ENCODE peak calls at places on chromosome 6, in six cellular contexts. One of them, this sample, is unnamed.

GRCh38 chr6:149335924-149336323 is 18.4 kb downstream of the TAB2 start:
- DNase-seq in A172: peak
- DNase-seq in EL: peak
- DNase-seq in effector CD4-positive, alpha-beta T cell: no peak
- DNase-seq in astrocyte of the cerebellum: no peak
- DNase-seq in activated CD4-positive, alpha-beta T cell treated with anti-CD3 and anti-CD28 coated beads for 24 hours: peak
- DNase-seq in this sample: no peak

GRCh38 chr6:122872311-122872710 is 83.3 kb downstream of the SMPDL3A start:
- DNase-seq in effector CD4-positive, alpha-beta T cell: no peak
- DNase-seq in activated CD4-positive, alpha-beta T cell treated with anti-CD3 and anti-CD28 coated beads for 24 hours: no peak
- DNase-seq in EL: no peak
- DNase-seq in A172: no peak
- DNase-seq in astrocyte of the cerebellum: no peak
- DNase-seq in this sample: no peak

GRCh38 chr6:94623586-94623985 is 953.7 kb upstream of the MANEA start:
- DNase-seq in activated CD4-positive, alpha-beta T cell treated with anti-CD3 and anti-CD28 coated beads for 24 hours: no peak
- DNase-seq in astrocyte of the cerebellum: no peak
- DNase-seq in effector CD4-positive, alpha-beta T cell: no peak
- DNase-seq in A172: no peak
- DNase-seq in EL: no peak
- DNase-seq in this sample: no peak

GRCh38 chr6:48101277-48101676 is 9.7 kb downstream of the PTCHD4 start:
- DNase-seq in A172: peak
- DNase-seq in EL: peak
- DNase-seq in astrocyte of the cerebellum: no peak
- DNase-seq in activated CD4-positive, alpha-beta T cell treated with anti-CD3 and anti-CD28 coated beads for 24 hours: no peak
- DNase-seq in effector CD4-positive, alpha-beta T cell: no peak
- DNase-seq in this sample: no peak

GRCh38 chr6:107819976-107820551 is 4.0 kb downstream of the SCML4 start:
- DNase-seq in A172: peak
- DNase-seq in EL: peak
- DNase-seq in activated CD4-positive, alpha-beta T cell treated with anti-CD3 and anti-CD28 coated beads for 24 hours: no peak
- DNase-seq in astrocyte of the cerebellum: no peak
- DNase-seq in effector CD4-positive, alpha-beta T cell: peak
- DNase-seq in this sample: no peak

GRCh38 chr6:10951675-10952282 is 64.9 kb downstream of the SYCP2L start:
- DNase-seq in A172: peak
- DNase-seq in EL: peak
- DNase-seq in effector CD4-positive, alpha-beta T cell: no peak
- DNase-seq in astrocyte of the cerebellum: peak
- DNase-seq in activated CD4-positive, alpha-beta T cell treated with anti-CD3 and anti-CD28 coated beads for 24 hours: no peak
- DNase-seq in this sample: no peak

GRCh38 chr6:135451617-135452190 is 45.8 kb downstream of the AHI1 start:
- DNase-seq in astrocyte of the cerebellum: peak
- DNase-seq in A172: peak
- DNase-seq in effector CD4-positive, alpha-beta T cell: no peak
- DNase-seq in EL: peak
- DNase-seq in activated CD4-positive, alpha-beta T cell treated with anti-CD3 and anti-CD28 coated beads for 24 hours: no peak
- DNase-seq in this sample: no peak

GRCh38 chr6:14804444-14805210 is 441.2 kb upstream of the JARID2 start:
- DNase-seq in astrocyte of the cerebellum: peak
- DNase-seq in effector CD4-positive, alpha-beta T cell: no peak
- DNase-seq in EL: peak
- DNase-seq in A172: peak
- DNase-seq in activated CD4-positive, alpha-beta T cell treated with anti-CD3 and anti-CD28 coated beads for 24 hours: no peak
- DNase-seq in this sample: peak

GRCh38 chr6:82589509-82590206 is 226.0 kb downstream of the TPBG start:
- DNase-seq in A172: peak
- DNase-seq in activated CD4-positive, alpha-beta T cell treated with anti-CD3 and anti-CD28 coated beads for 24 hours: no peak
- DNase-seq in effector CD4-positive, alpha-beta T cell: no peak
- DNase-seq in astrocyte of the cerebellum: peak
- DNase-seq in EL: peak
- DNase-seq in this sample: no peak

GRCh38 chr6:146700078-146700686 is 101.4 kb downstream of the ADGB start:
- DNase-seq in astrocyte of the cerebellum: peak
- DNase-seq in EL: peak
- DNase-seq in effector CD4-positive, alpha-beta T cell: peak
- DNase-seq in A172: peak
- DNase-seq in activated CD4-positive, alpha-beta T cell treated with anti-CD3 and anti-CD28 coated beads for 24 hours: peak
- DNase-seq in this sample: peak

GRCh38 chr6:42104095-42104806 is 38.2 kb downstream of the C6orf132 start:
- DNase-seq in effector CD4-positive, alpha-beta T cell: peak
- DNase-seq in astrocyte of the cerebellum: no peak
- DNase-seq in activated CD4-positive, alpha-beta T cell treated with anti-CD3 and anti-CD28 coated beads for 24 hours: peak
- DNase-seq in EL: no peak
- DNase-seq in A172: no peak
- DNase-seq in this sample: peak

GRCh38 chr6:115667478-115667996 is 393.2 kb downstream of the FRK start:
- DNase-seq in A172: no peak
- DNase-seq in activated CD4-positive, alpha-beta T cell treated with anti-CD3 and anti-CD28 coated beads for 24 hours: no peak
- DNase-seq in EL: no peak
- DNase-seq in astrocyte of the cerebellum: no peak
- DNase-seq in effector CD4-positive, alpha-beta T cell: no peak
- DNase-seq in this sample: no peak

GRCh38 chr6:47343631-47344421 is 34.1 kb upstream of the TNFRSF21 start:
- DNase-seq in effector CD4-positive, alpha-beta T cell: no peak
- DNase-seq in A172: no peak
- DNase-seq in activated CD4-positive, alpha-beta T cell treated with anti-CD3 and anti-CD28 coated beads for 24 hours: no peak
- DNase-seq in astrocyte of the cerebellum: no peak
- DNase-seq in EL: no peak
- DNase-seq in this sample: peak

GRCh38 chr6:70266142-70266541 is 36.7 kb downstream of the COL9A1 start:
- DNase-seq in A172: no peak
- DNase-seq in astrocyte of the cerebellum: no peak
- DNase-seq in effector CD4-positive, alpha-beta T cell: no peak
- DNase-seq in EL: no peak
- DNase-seq in activated CD4-positive, alpha-beta T cell treated with anti-CD3 and anti-CD28 coated beads for 24 hours: no peak
- DNase-seq in this sample: no peak

GRCh38 chr6:33273924-33274902 is 2.3 kb downstream of the RPS18 start:
- DNase-seq in A172: no peak
- DNase-seq in astrocyte of the cerebellum: no peak
- DNase-seq in effector CD4-positive, alpha-beta T cell: no peak
- DNase-seq in activated CD4-positive, alpha-beta T cell treated with anti-CD3 and anti-CD28 coated beads for 24 hours: no peak
- DNase-seq in EL: no peak
- DNase-seq in this sample: no peak

GRCh38 chr6:51029576-51029975 is 210.9 kb downstream of the TFAP2B start:
- DNase-seq in astrocyte of the cerebellum: no peak
- DNase-seq in EL: no peak
- DNase-seq in activated CD4-positive, alpha-beta T cell treated with anti-CD3 and anti-CD28 coated beads for 24 hours: no peak
- DNase-seq in A172: no peak
- DNase-seq in effector CD4-positive, alpha-beta T cell: no peak
- DNase-seq in this sample: no peak

GRCh38 chr6:93794161-93794560 is 374.8 kb upstream of the EPHA7 start:
- DNase-seq in effector CD4-positive, alpha-beta T cell: no peak
- DNase-seq in activated CD4-positive, alpha-beta T cell treated with anti-CD3 and anti-CD28 coated beads for 24 hours: no peak
- DNase-seq in A172: no peak
- DNase-seq in EL: no peak
- DNase-seq in astrocyte of the cerebellum: no peak
- DNase-seq in this sample: no peak

GRCh38 chr6:166104107-166104506 is 63.5 kb downstream of the TBXT start:
- DNase-seq in EL: no peak
- DNase-seq in A172: no peak
- DNase-seq in effector CD4-positive, alpha-beta T cell: no peak
- DNase-seq in activated CD4-positive, alpha-beta T cell treated with anti-CD3 and anti-CD28 coated beads for 24 hours: no peak
- DNase-seq in astrocyte of the cerebellum: peak
- DNase-seq in this sample: no peak

GRCh38 chr6:139291813-139292619 is at the start of gene TXLNB:
- DNase-seq in effector CD4-positive, alpha-beta T cell: peak
- DNase-seq in astrocyte of the cerebellum: peak
- DNase-seq in A172: peak
- DNase-seq in activated CD4-positive, alpha-beta T cell treated with anti-CD3 and anti-CD28 coated beads for 24 hours: peak
- DNase-seq in EL: peak
- DNase-seq in this sample: peak

GRCh38 chr6:161393839-161394364 is 120.0 kb upstream of the AGPAT4 start:
- DNase-seq in A172: peak
- DNase-seq in activated CD4-positive, alpha-beta T cell treated with anti-CD3 and anti-CD28 coated beads for 24 hours: peak
- DNase-seq in EL: peak
- DNase-seq in effector CD4-positive, alpha-beta T cell: peak
- DNase-seq in astrocyte of the cerebellum: peak
- DNase-seq in this sample: no peak

GRCh38 chr6:16402501-16402900 is 164.1 kb downstream of the GMPR start:
- DNase-seq in effector CD4-positive, alpha-beta T cell: no peak
- DNase-seq in A172: no peak
- DNase-seq in astrocyte of the cerebellum: peak
- DNase-seq in activated CD4-positive, alpha-beta T cell treated with anti-CD3 and anti-CD28 coated beads for 24 hours: no peak
- DNase-seq in EL: peak
- DNase-seq in this sample: no peak

GRCh38 chr6:118281291-118281690 is 266.8 kb upstream of the PLN start:
- DNase-seq in A172: no peak
- DNase-seq in astrocyte of the cerebellum: no peak
- DNase-seq in activated CD4-positive, alpha-beta T cell treated with anti-CD3 and anti-CD28 coated beads for 24 hours: no peak
- DNase-seq in EL: no peak
- DNase-seq in effector CD4-positive, alpha-beta T cell: no peak
- DNase-seq in this sample: no peak

GRCh38 chr6:1317302-1317815 is 5.5 kb downstream of the FOXQ1 start:
- DNase-seq in astrocyte of the cerebellum: no peak
- DNase-seq in effector CD4-positive, alpha-beta T cell: no peak
- DNase-seq in activated CD4-positive, alpha-beta T cell treated with anti-CD3 and anti-CD28 coated beads for 24 hours: no peak
- DNase-seq in A172: no peak
- DNase-seq in EL: no peak
- DNase-seq in this sample: no peak

GRCh38 chr6:65546894-65547293 is 160.1 kb downstream of the EYS start:
- DNase-seq in effector CD4-positive, alpha-beta T cell: no peak
- DNase-seq in astrocyte of the cerebellum: no peak
- DNase-seq in EL: no peak
- DNase-seq in A172: no peak
- DNase-seq in activated CD4-positive, alpha-beta T cell treated with anti-CD3 and anti-CD28 coated beads for 24 hours: no peak
- DNase-seq in this sample: no peak

GRCh38 chr6:42315991-42316378 is 98.3 kb upstream of the MRPS10 start:
- DNase-seq in astrocyte of the cerebellum: peak
- DNase-seq in EL: peak
- DNase-seq in activated CD4-positive, alpha-beta T cell treated with anti-CD3 and anti-CD28 coated beads for 24 hours: no peak
- DNase-seq in A172: peak
- DNase-seq in effector CD4-positive, alpha-beta T cell: no peak
- DNase-seq in this sample: no peak

GRCh38 chr6:137923866-137924616 is 57.0 kb downstream of the TNFAIP3 start:
- DNase-seq in EL: no peak
- DNase-seq in activated CD4-positive, alpha-beta T cell treated with anti-CD3 and anti-CD28 coated beads for 24 hours: no peak
- DNase-seq in astrocyte of the cerebellum: no peak
- DNase-seq in effector CD4-positive, alpha-beta T cell: no peak
- DNase-seq in A172: no peak
- DNase-seq in this sample: no peak

GRCh38 chr6:109660526-109660925 is 30.5 kb downstream of the AK9 start:
- DNase-seq in EL: peak
- DNase-seq in effector CD4-positive, alpha-beta T cell: no peak
- DNase-seq in activated CD4-positive, alpha-beta T cell treated with anti-CD3 and anti-CD28 coated beads for 24 hours: no peak
- DNase-seq in A172: peak
- DNase-seq in astrocyte of the cerebellum: no peak
- DNase-seq in this sample: no peak

GRCh38 chr6:139801571-139802321 is 427.3 kb upstream of the CITED2 start:
- DNase-seq in A172: peak
- DNase-seq in effector CD4-positive, alpha-beta T cell: no peak
- DNase-seq in activated CD4-positive, alpha-beta T cell treated with anti-CD3 and anti-CD28 coated beads for 24 hours: no peak
- DNase-seq in EL: no peak
- DNase-seq in astrocyte of the cerebellum: no peak
- DNase-seq in this sample: no peak

GRCh38 chr6:38185244-38185643 is 365.7 kb downstream of the ZFAND3 start:
- DNase-seq in EL: no peak
- DNase-seq in astrocyte of the cerebellum: no peak
- DNase-seq in A172: no peak
- DNase-seq in activated CD4-positive, alpha-beta T cell treated with anti-CD3 and anti-CD28 coated beads for 24 hours: no peak
- DNase-seq in effector CD4-positive, alpha-beta T cell: no peak
- DNase-seq in this sample: no peak

GRCh38 chr6:80214436-80215022 is 108.1 kb downstream of the BCKDHB start:
- DNase-seq in activated CD4-positive, alpha-beta T cell treated with anti-CD3 and anti-CD28 coated beads for 24 hours: peak
- DNase-seq in A172: peak
- DNase-seq in effector CD4-positive, alpha-beta T cell: no peak
- DNase-seq in astrocyte of the cerebellum: peak
- DNase-seq in EL: peak
- DNase-seq in this sample: peak

GRCh38 chr6:39819226-39819625 is 27.1 kb downstream of the DAAM2 start:
- DNase-seq in effector CD4-positive, alpha-beta T cell: no peak
- DNase-seq in A172: no peak
- DNase-seq in activated CD4-positive, alpha-beta T cell treated with anti-CD3 and anti-CD28 coated beads for 24 hours: no peak
- DNase-seq in EL: no peak
- DNase-seq in astrocyte of the cerebellum: no peak
- DNase-seq in this sample: no peak

GRCh38 chr6:73309784-73310502 is 44.1 kb downstream of the DPPA5 start:
- DNase-seq in A172: peak
- DNase-seq in EL: peak
- DNase-seq in activated CD4-positive, alpha-beta T cell treated with anti-CD3 and anti-CD28 coated beads for 24 hours: peak
- DNase-seq in astrocyte of the cerebellum: no peak
- DNase-seq in effector CD4-positive, alpha-beta T cell: peak
- DNase-seq in this sample: peak

GRCh38 chr6:168675375-168675774 is 234.4 kb downstream of the SMOC2 start:
- DNase-seq in astrocyte of the cerebellum: no peak
- DNase-seq in effector CD4-positive, alpha-beta T cell: no peak
- DNase-seq in A172: no peak
- DNase-seq in activated CD4-positive, alpha-beta T cell treated with anti-CD3 and anti-CD28 coated beads for 24 hours: no peak
- DNase-seq in EL: no peak
- DNase-seq in this sample: no peak

GRCh38 chr6:113209315-113209714 is 647.8 kb upstream of the MARCKS start:
- DNase-seq in astrocyte of the cerebellum: no peak
- DNase-seq in effector CD4-positive, alpha-beta T cell: no peak
- DNase-seq in A172: no peak
- DNase-seq in activated CD4-positive, alpha-beta T cell treated with anti-CD3 and anti-CD28 coated beads for 24 hours: no peak
- DNase-seq in EL: no peak
- DNase-seq in this sample: no peak

GRCh38 chr6:91240878-91241603 is 654.2 kb upstream of the MAP3K7 start:
- DNase-seq in A172: no peak
- DNase-seq in activated CD4-positive, alpha-beta T cell treated with anti-CD3 and anti-CD28 coated beads for 24 hours: no peak
- DNase-seq in EL: no peak
- DNase-seq in effector CD4-positive, alpha-beta T cell: no peak
- DNase-seq in astrocyte of the cerebellum: no peak
- DNase-seq in this sample: no peak

This sample was measured in stomach.